ENCODE peak calls at places on chromosome 18, in seven cellular contexts. P, X, Q, Z, N, V and U are unnamed samples. For H4K20me1, the result is how much of the 10 kb centered on the place peaks cover.

GRCh38 chr18:46843372-46843771 is 73.9 kb downstream of the PIAS2 start:
- DNase-seq in P (no peak), X (no peak), Q (no peak), Z (no peak), N (no peak), V (no peak), U (no peak)

GRCh38 chr18:66894851-66895250 is 291.0 kb upstream of the CDH19 start:
- DNase-seq in P (no peak), X (no peak), Q (no peak), Z (no peak), N (no peak), V (no peak), U (no peak)

GRCh38 chr18:28903366-28903765 is 726.4 kb upstream of the CDH2 start:
- DNase-seq in P (peak), X (no peak), Q (peak), Z (no peak), N (no peak), V (peak), U (no peak)

GRCh38 chr18:59233017-59233410 is 13.1 kb downstream of the GRP start:
- DNase-seq in P (peak), X (no peak), Q (no peak), Z (no peak), N (no peak), V (no peak), U (no peak)

GRCh38 chr18:9287037-9287436 is 47.5 kb upstream of the TWSG1 start:
- DNase-seq in P (no peak), X (peak), Q (peak), Z (no peak), N (no peak), V (no peak), U (no peak)

GRCh38 chr18:49564435-49564834 is 2.6 kb downstream of the LIPG start:
- DNase-seq in P (no peak), X (no peak), Q (no peak), Z (no peak), N (no peak), V (no peak), U (no peak)

GRCh38 chr18:35974181-35974580 is 1.7 kb downstream of the RMP24 start:
- DNase-seq in P (no peak), X (no peak), Q (no peak), Z (no peak), N (no peak), V (no peak), U (no peak)

GRCh38 chr18:59514193-59514592 is 155.1 kb upstream of the LMAN1 start:
- DNase-seq in P (peak), X (peak), Q (peak), Z (peak), N (no peak), V (peak), U (peak)

GRCh38 chr18:58257461-58257860 is 213.4 kb downstream of the NEDD4L start:
- DNase-seq in P (no peak), X (peak), Q (peak), Z (no peak), N (no peak), V (peak), U (no peak)

GRCh38 chr18:72869786-72870185 is 2.0 kb upstream of the NETO1 start:
- DNase-seq in P (no peak), X (no peak), Q (no peak), Z (peak), N (peak), V (no peak), U (no peak)

GRCh38 chr18:48050176-48050575 is 119.7 kb upstream of the SMAD2 start:
- DNase-seq in P (no peak), X (no peak), Q (no peak), Z (no peak), N (no peak), V (no peak), U (no peak)

GRCh38 chr18:22020867-22021370 is 148.5 kb upstream of the GATA6 start:
- DNase-seq in P (no peak), X (no peak), Q (no peak), Z (no peak), N (no peak), V (no peak), U (no peak)

GRCh38 chr18:35030234-35030989 is 10.8 kb upstream of the MAPRE2 start:
- DNase-seq in P (no peak), X (no peak), Q (no peak), Z (no peak), N (no peak), V (no peak), U (peak)

GRCh38 chr18:66495844-66496243 is 108.0 kb downstream of the CDH19 start:
- DNase-seq in P (no peak), X (peak), Q (no peak), Z (peak), N (peak), V (peak), U (peak)

GRCh38 chr18:62060820-62061219 is 126.0 kb downstream of the PIGN start:
- DNase-seq in P (no peak), X (no peak), Q (no peak), Z (no peak), N (no peak), V (no peak), U (peak)

GRCh38 chr18:48858676-48859075 is 92.1 kb downstream of the SMAD7 start:
- DNase-seq in P (no peak), X (no peak), Q (no peak), Z (no peak), N (no peak), V (no peak), U (no peak)

GRCh38 chr18:2715990-2716389 is 60.5 kb downstream of the SMCHD1 start:
- DNase-seq in P (peak), X (peak), Q (peak), Z (no peak), N (no peak), V (no peak), U (no peak)

GRCh38 chr18:46711444-46711863 is 45.4 kb downstream of the ST8SIA5 start:
- DNase-seq in P (no peak), X (no peak), Q (no peak), Z (no peak), N (no peak), V (no peak), U (no peak)

GRCh38 chr18:44098551-44099098 is 582.1 kb upstream of the SETBP1 start:
- DNase-seq in P (peak), X (peak), Q (peak), Z (peak), N (peak), V (peak), U (no peak)

GRCh38 chr18:72407048-72407447 is 137.1 kb downstream of the CBLN2 start:
- DNase-seq in P (no peak), X (no peak), Q (no peak), Z (no peak), N (no peak), V (no peak), U (no peak)

GRCh38 chr18:58542426-58543159 is 86.3 kb downstream of the ALPK2 start:
- DNase-seq in P (peak), X (peak), Q (no peak), Z (no peak), N (no peak), V (no peak), U (no peak)

GRCh38 chr18:35580748-35581534 is 599 bp upstream of the GALNT1 start:
- DNase-seq in P (peak), X (peak), Q (peak), Z (peak), N (peak), V (peak), U (peak)

GRCh38 chr18:54388203-54389142 is 30.8 kb downstream of the C18orf54 start:
- DNase-seq in P (peak), X (peak), Q (peak), Z (peak), N (peak), V (peak), U (peak)

GRCh38 chr18:9950289-9951016 is 36.6 kb downstream of the VAPA start:
- DNase-seq in P (peak), X (peak), Q (peak), Z (no peak), N (no peak), V (peak), U (no peak)

GRCh38 chr18:21303445-21303844 is 61.4 kb downstream of the GREB1L start:
- DNase-seq in P (no peak), X (no peak), Q (no peak), Z (no peak), N (no peak), V (no peak), U (no peak)

GRCh38 chr18:14747513-14748474 is at the start of gene ANKRD30B:
- DNase-seq in P (no peak), X (peak), Q (no peak), Z (no peak), N (peak), V (no peak), U (peak)

GRCh38 chr18:24875761-24876160 is 415.3 kb downstream of the HRH4 start:
- DNase-seq in P (peak), X (no peak), Q (no peak), Z (peak), N (no peak), V (no peak), U (no peak)

GRCh38 chr18:46220116-46220515 is 115.9 kb downstream of the HAUS1 start:
- DNase-seq in P (peak), X (peak), Q (peak), Z (no peak), N (no peak), V (peak), U (no peak)

GRCh38 chr18:12258719-12259705 is 4.9 kb downstream of the CIDEA start:
- DNase-seq in P (no peak), X (no peak), Q (no peak), Z (no peak), N (no peak), V (no peak), U (no peak)

GRCh38 chr18:35933982-35934381 is 38.5 kb upstream of the RMP24 start:
- DNase-seq in P (no peak), X (no peak), Q (no peak), Z (no peak), N (no peak), V (no peak), U (no peak)

DNA sequence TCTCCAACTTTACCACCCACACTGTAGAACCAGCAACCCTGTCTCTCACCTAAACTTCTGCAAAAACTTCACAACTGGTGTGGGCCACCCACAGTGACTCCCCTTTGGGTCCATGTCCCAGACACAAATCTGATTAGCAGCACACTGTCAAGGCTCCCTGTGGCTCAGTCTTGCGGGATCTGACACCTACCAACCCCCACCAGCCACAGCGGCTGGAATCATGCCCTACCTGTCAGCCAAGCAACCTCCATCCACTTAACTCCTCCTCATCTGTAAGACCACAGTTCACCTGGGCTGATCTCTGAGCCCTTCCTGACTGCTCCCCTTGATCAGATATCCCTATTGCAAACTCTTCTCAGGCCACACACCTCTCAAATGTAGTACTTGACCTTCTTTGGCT is 14.6 kb downstream of the TCF4 start:
- DNase-seq in P (no peak), X (no peak), Q (no peak), Z (peak), N (peak), V (no peak), U (no peak)
- H4K20me1 ChIP-seq in P (under half), X (under half), Q (under half), Z (half or more), N (under half), V (under half), U (under half)

GRCh38 chr18:56635007-56635406 is 3.4 kb downstream of the TXNL1 start:
- DNase-seq in P (no peak), X (no peak), Q (no peak), Z (no peak), N (no peak), V (no peak), U (no peak)

GRCh38 chr18:56627991-56628390 is 10.4 kb downstream of the TXNL1 start:
- DNase-seq in P (no peak), X (no peak), Q (peak), Z (no peak), N (no peak), V (no peak), U (no peak)

GRCh38 chr18:56637897-56638231 is 528 bp downstream of the TXNL1 start:
- DNase-seq in P (no peak), X (peak), Q (no peak), Z (peak), N (no peak), V (no peak), U (peak)

GRCh38 chr18:56632070-56633022 is 6.0 kb downstream of the TXNL1 start:
- DNase-seq in P (no peak), X (no peak), Q (no peak), Z (no peak), N (no peak), V (no peak), U (no peak)
- H4K20me1 ChIP-seq in P (under half), X (under half), Q (half or more), Z (half or more), N (under half), V (half or more), U (half or more)

DNA sequence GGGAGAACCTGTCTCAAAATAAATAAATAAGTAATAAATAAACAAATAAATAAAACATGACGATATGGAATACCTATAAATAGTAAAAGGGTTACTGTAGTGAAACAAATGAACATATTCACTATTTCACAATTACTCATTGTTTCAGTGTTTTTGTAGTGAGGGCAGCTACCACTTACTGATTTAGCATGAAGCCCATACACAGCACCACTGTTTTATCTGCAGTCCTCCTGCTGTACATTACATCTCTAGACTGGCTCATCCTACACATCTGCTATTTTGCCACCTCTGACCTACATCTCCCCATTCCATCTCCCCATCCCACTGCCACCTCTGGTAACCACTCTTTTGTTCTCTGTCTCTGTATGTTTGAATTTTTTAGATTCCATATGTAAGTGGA is 332.7 kb upstream of the SMIM21 start:
- DNase-seq in P (no peak), X (no peak), Q (no peak), Z (no peak), N (no peak), V (no peak), U (no peak)
- H4K20me1 ChIP-seq in P (under half), X (under half), Q (under half), Z (under half), N (under half), V (under half), U (under half)

GRCh38 chr18:32110005-32110404 is 18.3 kb downstream of the RNF138 start:
- DNase-seq in P (no peak), X (no peak), Q (no peak), Z (no peak), N (no peak), V (no peak), U (no peak)
- H4K20me1 ChIP-seq in P (under half), X (under half), Q (under half), Z (under half), N (under half), V (under half), U (under half)

DNA sequence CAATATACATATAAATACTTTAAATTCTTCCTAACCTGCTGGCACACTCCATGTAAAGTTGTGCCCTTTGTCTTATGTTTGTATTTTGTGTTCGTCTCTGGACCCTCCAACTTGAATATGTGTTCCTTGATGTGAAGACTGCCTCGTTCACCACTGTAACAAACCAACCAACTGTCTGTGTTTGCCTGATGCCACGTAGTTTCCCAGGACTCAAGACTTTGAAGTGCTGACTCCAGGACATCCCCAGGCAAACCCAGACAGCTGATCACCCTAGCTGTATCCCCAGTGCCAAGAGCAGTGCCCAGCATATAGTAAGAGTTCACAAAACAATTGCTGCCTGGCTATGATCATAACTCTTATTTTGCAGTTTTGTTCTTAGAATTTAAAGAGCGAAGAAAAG is 15.5 kb upstream of the CD226 start:
- DNase-seq in P (no peak), X (no peak), Q (no peak), Z (no peak), N (no peak), V (no peak), U (no peak)
- H4K20me1 ChIP-seq in P (under half), X (under half), Q (under half), Z (under half), N (under half), V (under half), U (under half)

GRCh38 chr18:79714531-79715240 is 35.1 kb downstream of the CTDP1 start:
- DNase-seq in P (no peak), X (no peak), Q (no peak), Z (no peak), N (no peak), V (no peak), U (no peak)
- H4K20me1 ChIP-seq in P (under half), X (under half), Q (under half), Z (under half), N (under half), V (under half), U (under half)